ENCODE peak calls at places on chromosome 5, in six cellular contexts. One of them, this sample, is unnamed.

GRCh38 chr5:107383414-107383813 is 287.3 kb downstream of the EFNA5 start:
- DNase-seq in BJ: no peak
- DNase-seq in SK-N-SH: no peak
- DNase-seq in tibial nerve: no peak
- DNase-seq in CD4-positive, alpha-beta memory T cell: no peak
- DNase-seq in cardiac muscle cell: no peak
- DNase-seq in this sample: no peak

GRCh38 chr5:144697847-144698262 is 527.2 kb downstream of the KCTD16 start:
- DNase-seq in BJ: peak; percentile 94
- DNase-seq in SK-N-SH: no peak
- DNase-seq in tibial nerve: no peak
- DNase-seq in CD4-positive, alpha-beta memory T cell: no peak
- DNase-seq in cardiac muscle cell: no peak
- DNase-seq in this sample: no peak

GRCh38 chr5:132058646-132059042 is 1.8 kb upstream of the IL3 start:
- DNase-seq in BJ: no peak
- DNase-seq in SK-N-SH: peak; percentile 3
- DNase-seq in tibial nerve: no peak
- DNase-seq in CD4-positive, alpha-beta memory T cell: no peak
- DNase-seq in cardiac muscle cell: no peak
- DNase-seq in this sample: peak; percentile 14

GRCh38 chr5:125559296-125559695 is 812.9 kb upstream of the ZNF608 start:
- DNase-seq in BJ: peak; percentile 42
- DNase-seq in SK-N-SH: peak; percentile 60
- DNase-seq in tibial nerve: no peak
- DNase-seq in CD4-positive, alpha-beta memory T cell: no peak
- DNase-seq in cardiac muscle cell: peak; percentile 35
- DNase-seq in this sample: no peak

GRCh38 chr5:131413605-131414559 is 150.0 kb downstream of the CDC42SE2 start:
- DNase-seq in BJ: no peak
- DNase-seq in SK-N-SH: no peak
- DNase-seq in tibial nerve: no peak
- DNase-seq in CD4-positive, alpha-beta memory T cell: no peak
- DNase-seq in cardiac muscle cell: no peak
- DNase-seq in this sample: no peak

GRCh38 chr5:106380736-106381135 is 1290.0 kb downstream of the EFNA5 start:
- DNase-seq in BJ: no peak
- DNase-seq in SK-N-SH: no peak
- DNase-seq in tibial nerve: no peak
- DNase-seq in CD4-positive, alpha-beta memory T cell: no peak
- DNase-seq in cardiac muscle cell: no peak
- DNase-seq in this sample: no peak

GRCh38 chr5:144198386-144198785 is 27.7 kb downstream of the KCTD16 start:
- DNase-seq in BJ: no peak
- DNase-seq in SK-N-SH: no peak
- DNase-seq in tibial nerve: no peak
- DNase-seq in CD4-positive, alpha-beta memory T cell: no peak
- DNase-seq in cardiac muscle cell: no peak
- DNase-seq in this sample: no peak

GRCh38 chr5:76692274-76692540 is 23.7 kb upstream of the F2R start:
- DNase-seq in BJ: no peak
- DNase-seq in SK-N-SH: no peak
- DNase-seq in tibial nerve: no peak
- DNase-seq in CD4-positive, alpha-beta memory T cell: no peak
- DNase-seq in cardiac muscle cell: no peak
- DNase-seq in this sample: no peak

GRCh38 chr5:96752341-96753016 is 55.3 kb downstream of the ERAP1 start:
- DNase-seq in BJ: peak; percentile 13
- DNase-seq in SK-N-SH: peak; percentile 19
- DNase-seq in tibial nerve: peak; percentile 77
- DNase-seq in CD4-positive, alpha-beta memory T cell: peak; percentile 44
- DNase-seq in cardiac muscle cell: peak; percentile 80
- DNase-seq in this sample: no peak

GRCh38 chr5:132422720-132423442 is 53.4 kb downstream of the SLC22A5 start:
- DNase-seq in BJ: no peak
- DNase-seq in SK-N-SH: no peak
- DNase-seq in tibial nerve: no peak
- DNase-seq in CD4-positive, alpha-beta memory T cell: peak; percentile 55
- DNase-seq in cardiac muscle cell: peak; percentile 55
- DNase-seq in this sample: no peak

GRCh38 chr5:149407331-149408251 is 28.5 kb upstream of the IL17B start:
- DNase-seq in BJ: no peak
- DNase-seq in SK-N-SH: no peak
- DNase-seq in tibial nerve: no peak
- DNase-seq in CD4-positive, alpha-beta memory T cell: no peak
- DNase-seq in cardiac muscle cell: no peak
- DNase-seq in this sample: no peak

GRCh38 chr5:102858808-102859207 is 103.7 kb downstream of the PAM start:
- DNase-seq in BJ: peak; percentile 63
- DNase-seq in SK-N-SH: no peak
- DNase-seq in tibial nerve: no peak
- DNase-seq in CD4-positive, alpha-beta memory T cell: no peak
- DNase-seq in cardiac muscle cell: no peak
- DNase-seq in this sample: no peak

GRCh38 chr5:132083065-132083678 is 9.6 kb downstream of the CSF2 start:
- DNase-seq in BJ: no peak
- DNase-seq in SK-N-SH: no peak
- DNase-seq in tibial nerve: no peak
- DNase-seq in CD4-positive, alpha-beta memory T cell: no peak
- DNase-seq in cardiac muscle cell: no peak
- DNase-seq in this sample: no peak

GRCh38 chr5:143166661-143167420 is 236.6 kb downstream of the NR3C1 start:
- DNase-seq in BJ: no peak
- DNase-seq in SK-N-SH: no peak
- DNase-seq in tibial nerve: no peak
- DNase-seq in CD4-positive, alpha-beta memory T cell: peak; percentile 19
- DNase-seq in cardiac muscle cell: no peak
- DNase-seq in this sample: no peak

GRCh38 chr5:138985256-138985655 is 110.1 kb upstream of the LRRTM2 start:
- DNase-seq in BJ: no peak
- DNase-seq in SK-N-SH: no peak
- DNase-seq in tibial nerve: no peak
- DNase-seq in CD4-positive, alpha-beta memory T cell: no peak
- DNase-seq in cardiac muscle cell: no peak
- DNase-seq in this sample: no peak

GRCh38 chr5:134964359-134965270 is 3.1 kb upstream of the CATSPER3 start:
- DNase-seq in BJ: no peak
- DNase-seq in SK-N-SH: no peak
- DNase-seq in tibial nerve: no peak
- DNase-seq in CD4-positive, alpha-beta memory T cell: peak; percentile 50
- DNase-seq in cardiac muscle cell: no peak
- DNase-seq in this sample: no peak

GRCh38 chr5:38824821-38825220 is 21.0 kb upstream of the OSMR start:
- DNase-seq in BJ: no peak
- DNase-seq in SK-N-SH: no peak
- DNase-seq in tibial nerve: no peak
- DNase-seq in CD4-positive, alpha-beta memory T cell: no peak
- DNase-seq in cardiac muscle cell: no peak
- DNase-seq in this sample: no peak

GRCh38 chr5:58582411-58583393 is at the start of gene RAB3C:
- DNase-seq in BJ: peak; percentile 73
- DNase-seq in SK-N-SH: peak; percentile 89
- DNase-seq in tibial nerve: peak; percentile 65
- DNase-seq in CD4-positive, alpha-beta memory T cell: no peak
- DNase-seq in cardiac muscle cell: peak; percentile 95
- DNase-seq in this sample: peak; percentile 80

GRCh38 chr5:37717613-37718431 is 122.0 kb downstream of the GDNF start:
- DNase-seq in BJ: no peak
- DNase-seq in SK-N-SH: peak; percentile 26
- DNase-seq in tibial nerve: no peak
- DNase-seq in CD4-positive, alpha-beta memory T cell: no peak
- DNase-seq in cardiac muscle cell: peak; percentile 93
- DNase-seq in this sample: no peak

GRCh38 chr5:133285583-133286021 is 233.8 kb downstream of the HSPA4 start:
- DNase-seq in BJ: no peak
- DNase-seq in SK-N-SH: no peak
- DNase-seq in tibial nerve: no peak
- DNase-seq in CD4-positive, alpha-beta memory T cell: no peak
- DNase-seq in cardiac muscle cell: no peak
- DNase-seq in this sample: no peak

GRCh38 chr5:52693279-52693678 is 94.4 kb upstream of the ITGA1 start:
- DNase-seq in BJ: no peak
- DNase-seq in SK-N-SH: peak; percentile 12
- DNase-seq in tibial nerve: peak; percentile 34
- DNase-seq in CD4-positive, alpha-beta memory T cell: no peak
- DNase-seq in cardiac muscle cell: peak; percentile 34
- DNase-seq in this sample: peak; percentile 8

GRCh38 chr5:94849821-94850736 is 231.6 kb downstream of the SLF1 start:
- DNase-seq in BJ: peak; percentile 4
- DNase-seq in SK-N-SH: peak; percentile 39
- DNase-seq in tibial nerve: no peak
- DNase-seq in CD4-positive, alpha-beta memory T cell: peak; percentile 44
- DNase-seq in cardiac muscle cell: peak; percentile 51
- DNase-seq in this sample: peak; percentile 5

GRCh38 chr5:72523960-72524582 is 16.9 kb upstream of the ZNF366 start:
- DNase-seq in BJ: peak; percentile 40
- DNase-seq in SK-N-SH: no peak
- DNase-seq in tibial nerve: peak; percentile 42
- DNase-seq in CD4-positive, alpha-beta memory T cell: no peak
- DNase-seq in cardiac muscle cell: peak; percentile 56
- DNase-seq in this sample: peak; percentile 31

DNA sequence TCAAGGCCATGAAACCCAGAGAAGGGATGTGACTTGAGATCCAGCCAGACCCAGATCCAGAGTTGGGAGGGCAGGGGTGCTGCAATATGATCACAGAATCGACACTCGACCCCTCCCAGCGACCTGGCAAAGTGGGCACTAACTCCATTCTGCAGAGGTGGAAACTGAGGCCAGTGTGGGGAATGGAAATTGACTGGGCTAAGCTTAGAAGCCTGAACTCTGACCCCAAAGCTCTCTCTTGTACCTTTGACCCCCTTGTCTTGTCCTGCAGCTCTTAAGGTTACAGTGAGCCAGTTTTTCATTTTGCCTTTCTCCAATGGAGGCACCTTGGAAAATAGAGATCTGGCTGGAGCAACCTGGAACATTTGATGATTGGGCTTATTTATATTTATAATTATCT is 14.5 kb upstream of the ERGIC1 start:
- DNase-seq in BJ: no peak
- DNase-seq in SK-N-SH: no peak
- DNase-seq in tibial nerve: no peak
- DNase-seq in CD4-positive, alpha-beta memory T cell: no peak
- DNase-seq in cardiac muscle cell: no peak
- DNase-seq in this sample: no peak
- H3K4me3 ChIP-seq in BJ: no peak overlapping the region
- H3K4me3 ChIP-seq in SK-N-SH: no peak overlapping the region
- H3K4me3 ChIP-seq in tibial nerve: no peak overlapping the region
- H3K4me3 ChIP-seq in CD4-positive, alpha-beta memory T cell: no peak overlapping the region
- H3K4me3 ChIP-seq in cardiac muscle cell: no peak overlapping the region
- H3K4me3 ChIP-seq in this sample: no peak overlapping the region

DNA sequence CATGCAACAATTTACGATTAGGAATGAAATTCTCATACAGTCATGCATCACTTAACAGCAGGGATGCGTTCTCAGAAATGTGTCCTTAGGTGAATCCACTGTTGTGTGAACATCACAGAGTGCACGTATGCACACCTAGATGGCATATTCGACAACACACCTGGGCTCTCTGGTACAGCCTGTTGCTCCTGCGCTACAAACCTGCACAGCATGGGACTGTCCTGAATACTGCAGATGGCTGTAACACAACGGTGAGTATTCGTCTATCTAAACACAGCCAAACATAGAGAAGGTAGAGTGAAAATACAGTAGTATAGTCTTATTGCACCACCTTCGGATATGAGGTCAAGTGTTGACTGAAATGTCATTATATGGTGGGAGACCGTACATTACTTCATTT is 44.0 kb upstream of the LCP2 start:
- DNase-seq in BJ: no peak
- DNase-seq in SK-N-SH: no peak
- DNase-seq in tibial nerve: no peak
- DNase-seq in CD4-positive, alpha-beta memory T cell: no peak
- DNase-seq in cardiac muscle cell: no peak
- DNase-seq in this sample: no peak
- H3K27me3 ChIP-seq in BJ: no peaks in the 10 kb centered on the region
- H3K27me3 ChIP-seq in SK-N-SH: no peaks in the 10 kb centered on the region
- H3K27me3 ChIP-seq in tibial nerve: no peaks in the 10 kb centered on the region
- H3K27me3 ChIP-seq in CD4-positive, alpha-beta memory T cell: no peaks in the 10 kb centered on the region
- H3K27me3 ChIP-seq in cardiac muscle cell: no peaks in the 10 kb centered on the region
- H3K27me3 ChIP-seq in this sample: no peaks in the 10 kb centered on the region

DNA sequence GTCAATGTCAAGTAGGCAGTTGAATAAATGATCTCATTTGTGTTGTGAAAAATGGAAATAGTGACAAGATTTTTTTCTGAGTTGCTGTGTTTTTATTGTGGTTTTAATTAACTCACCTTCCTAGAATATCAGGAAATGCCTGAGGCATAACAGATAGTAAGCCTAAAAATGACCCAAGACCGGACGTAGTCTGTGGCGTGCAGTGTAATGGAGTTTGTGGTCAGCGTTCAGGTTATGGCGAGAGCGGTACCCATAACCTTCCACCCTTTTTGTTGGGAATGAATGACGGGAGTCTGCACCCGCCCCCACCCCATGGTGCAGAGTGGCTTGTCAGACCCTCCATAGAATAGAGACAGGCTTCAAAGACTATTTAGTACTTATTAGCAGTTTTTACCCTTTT is 119.3 kb downstream of the GALNT10 start:
- DNase-seq in BJ: no peak
- DNase-seq in SK-N-SH: no peak
- DNase-seq in tibial nerve: no peak
- DNase-seq in CD4-positive, alpha-beta memory T cell: no peak
- DNase-seq in cardiac muscle cell: no peak
- DNase-seq in this sample: no peak
- H3K4me3 ChIP-seq in BJ: no peak overlapping the region
- H3K4me3 ChIP-seq in SK-N-SH: no peak overlapping the region
- H3K4me3 ChIP-seq in tibial nerve: no peak overlapping the region
- H3K4me3 ChIP-seq in CD4-positive, alpha-beta memory T cell: no peak overlapping the region
- H3K4me3 ChIP-seq in cardiac muscle cell: no peak overlapping the region
- H3K4me3 ChIP-seq in this sample: no peak overlapping the region

GRCh38 chr5:174720066-174720611 is 4.2 kb upstream of the MSX2 start:
- DNase-seq in BJ: no peak
- DNase-seq in SK-N-SH: no peak
- DNase-seq in tibial nerve: no peak
- DNase-seq in CD4-positive, alpha-beta memory T cell: no peak
- DNase-seq in cardiac muscle cell: no peak
- DNase-seq in this sample: peak; percentile 52

GRCh38 chr5:174720612-174721521 is 3.5 kb upstream of the MSX2 start:
- DNase-seq in BJ: no peak
- DNase-seq in SK-N-SH: peak; percentile 87
- DNase-seq in tibial nerve: no peak
- DNase-seq in CD4-positive, alpha-beta memory T cell: no peak
- DNase-seq in cardiac muscle cell: peak; percentile 92
- DNase-seq in this sample: peak; percentile 95

GRCh38 chr5:174723315-174723978 is 935 bp upstream of the MSX2 start:
- DNase-seq in BJ: no peak
- DNase-seq in SK-N-SH: no peak
- DNase-seq in tibial nerve: no peak
- DNase-seq in CD4-positive, alpha-beta memory T cell: no peak
- DNase-seq in cardiac muscle cell: no peak
- DNase-seq in this sample: no peak

GRCh38 chr5:174722500-174722899 is 1.9 kb upstream of the MSX2 start:
- DNase-seq in BJ: no peak
- DNase-seq in SK-N-SH: no peak
- DNase-seq in tibial nerve: no peak
- DNase-seq in CD4-positive, alpha-beta memory T cell: no peak
- DNase-seq in cardiac muscle cell: no peak
- DNase-seq in this sample: no peak

GRCh38 chr5:174721522-174722432 is 2.6 kb upstream of the MSX2 start:
- DNase-seq in BJ: no peak
- DNase-seq in SK-N-SH: no peak
- DNase-seq in tibial nerve: no peak
- DNase-seq in CD4-positive, alpha-beta memory T cell: no peak
- DNase-seq in cardiac muscle cell: no peak
- DNase-seq in this sample: no peak
- H3K27me3 ChIP-seq in BJ: peaks cover 23% of the 10 kb centered on the region
- H3K27me3 ChIP-seq in SK-N-SH: peaks cover 39% of the 10 kb centered on the region
- H3K27me3 ChIP-seq in tibial nerve: no peaks in the 10 kb centered on the region
- H3K27me3 ChIP-seq in CD4-positive, alpha-beta memory T cell: peaks cover 62% of the 10 kb centered on the region
- H3K27me3 ChIP-seq in cardiac muscle cell: peaks cover 10% of the 10 kb centered on the region
- H3K27me3 ChIP-seq in this sample: peaks cover 88% of the 10 kb centered on the region

This sample was measured in H7.